ENCODE peak calls at places on chromosome 17, in eight cellular contexts. T is tibial artery, D is progenitor cell of endocrine pancreas, V is OCI-LY7, Y is heart left ventricle, R is fibroblast of mammary gland, G is mucosa of descending colon, E is fibroblast of lung. L is an unnamed sample.

GRCh38 chr17:62804025-62804424 is 4.1 kb downstream of the MARCHF10 start:
- DNase-seq in Y (no peak), E (no peak), G (no peak), V (no peak), T (no peak), R (no peak), D (no peak), L (no peak)

GRCh38 chr17:11388061-11388460 is 147.0 kb downstream of the SHISA6 start:
- DNase-seq in R (no peak), G (no peak), T (no peak), E (no peak), Y (no peak), V (no peak), D (no peak), L (no peak)

GRCh38 chr17:66715076-66715675 is 119.7 kb upstream of the CACNG5 start:
- DNase-seq in Y (no peak), T (no peak), G (no peak), R (no peak), E (no peak), V (no peak), D (no peak), L (no peak)

GRCh38 chr17:7042507-7043194 is 1.2 kb downstream of the SLC16A11 start:
- DNase-seq in D (no peak), V (no peak), E (no peak), G (peak), Y (no peak), R (no peak), T (no peak), L (peak)

GRCh38 chr17:2929881-2930533 is 133.4 kb downstream of the OR1D5 start:
- DNase-seq in G (peak), T (no peak), Y (no peak), D (peak), V (peak), E (peak), R (peak), L (peak)

GRCh38 chr17:45997624-45998023 is 1.4 kb upstream of the STH start:
- DNase-seq in E (peak), T (no peak), G (no peak), R (peak), V (no peak), D (no peak), Y (no peak), L (no peak)

GRCh38 chr17:63930951-63931575 is 1.1 kb downstream of the CD79B start:
- DNase-seq in T (peak), E (no peak), V (peak), Y (peak), G (peak), R (no peak), D (no peak), L (peak)

GRCh38 chr17:73436966-73437365 is 125.2 kb upstream of the CDC42EP4 start:
- DNase-seq in D (no peak), Y (no peak), G (no peak), V (no peak), E (peak), R (no peak), T (no peak), L (no peak)

GRCh38 chr17:49197346-49197998 is 12.9 kb downstream of the GNGT2 start:
- DNase-seq in Y (no peak), D (no peak), E (no peak), V (no peak), G (no peak), R (no peak), T (no peak), L (no peak)

GRCh38 chr17:27888945-27889344 is 4.2 kb downstream of the LYRM9 start:
- DNase-seq in D (no peak), T (no peak), Y (no peak), G (no peak), R (no peak), E (peak), V (no peak), L (no peak)

GRCh38 chr17:65301184-65301583 is 164.0 kb downstream of the RGS9 start:
- DNase-seq in T (no peak), R (no peak), Y (no peak), G (no peak), V (no peak), E (peak), D (no peak), L (no peak)

GRCh38 chr17:42027961-42028790 is 8.3 kb downstream of the NKIRAS2 start:
- DNase-seq in T (no peak), V (no peak), Y (no peak), R (no peak), G (no peak), D (no peak), E (no peak), L (no peak)

GRCh38 chr17:45732926-45733505 is 51.1 kb upstream of the CRHR1 start:
- DNase-seq in T (peak), Y (no peak), R (no peak), G (no peak), E (no peak), D (no peak), V (no peak), L (no peak)

GRCh38 chr17:71203953-71204352 is 916.9 kb upstream of the SOX9 start:
- DNase-seq in T (no peak), Y (no peak), D (no peak), G (no peak), E (no peak), V (no peak), R (peak), L (no peak)

GRCh38 chr17:71380535-71380934 is 740.3 kb upstream of the SOX9 start:
- DNase-seq in V (no peak), D (no peak), G (no peak), Y (no peak), R (no peak), T (no peak), E (no peak), L (no peak)

GRCh38 chr17:65001409-65002045 is 55.0 kb downstream of the GNA13 start:
- DNase-seq in R (no peak), D (no peak), Y (no peak), G (no peak), T (no peak), E (no peak), V (no peak), L (no peak)

GRCh38 chr17:17052462-17053221 is 10.4 kb downstream of the MPRIP start:
- DNase-seq in E (no peak), G (no peak), Y (peak), T (peak), R (no peak), V (no peak), D (no peak), L (no peak)
- TF ChIP-seq CTCF in E (no peak), G (no peak), Y (no peak), T (no peak), R (no peak), V (no peak), D (no peak), L (no peak)

GRCh38 chr17:77444653-77445029 is 303.9 kb downstream of the SEC14L1 start:
- DNase-seq in E (peak), R (peak), T (no peak), G (no peak), D (no peak), V (peak), Y (peak), L (peak)

GRCh38 chr17:77443743-77444260 is 303.0 kb downstream of the SEC14L1 start:
- DNase-seq in D (no peak), T (no peak), V (no peak), Y (no peak), R (no peak), G (no peak), E (no peak), L (no peak)

GRCh38 chr17:77445030-77445907 is 304.5 kb downstream of the SEC14L1 start:
- DNase-seq in V (peak), D (no peak), E (peak), Y (no peak), G (peak), T (peak), R (peak), L (peak)

GRCh38 chr17:77446959-77447634 is 306.3 kb downstream of the SEC14L1 start:
- DNase-seq in E (peak), R (peak), V (no peak), Y (no peak), T (no peak), D (no peak), G (no peak), L (no peak)

DNA sequence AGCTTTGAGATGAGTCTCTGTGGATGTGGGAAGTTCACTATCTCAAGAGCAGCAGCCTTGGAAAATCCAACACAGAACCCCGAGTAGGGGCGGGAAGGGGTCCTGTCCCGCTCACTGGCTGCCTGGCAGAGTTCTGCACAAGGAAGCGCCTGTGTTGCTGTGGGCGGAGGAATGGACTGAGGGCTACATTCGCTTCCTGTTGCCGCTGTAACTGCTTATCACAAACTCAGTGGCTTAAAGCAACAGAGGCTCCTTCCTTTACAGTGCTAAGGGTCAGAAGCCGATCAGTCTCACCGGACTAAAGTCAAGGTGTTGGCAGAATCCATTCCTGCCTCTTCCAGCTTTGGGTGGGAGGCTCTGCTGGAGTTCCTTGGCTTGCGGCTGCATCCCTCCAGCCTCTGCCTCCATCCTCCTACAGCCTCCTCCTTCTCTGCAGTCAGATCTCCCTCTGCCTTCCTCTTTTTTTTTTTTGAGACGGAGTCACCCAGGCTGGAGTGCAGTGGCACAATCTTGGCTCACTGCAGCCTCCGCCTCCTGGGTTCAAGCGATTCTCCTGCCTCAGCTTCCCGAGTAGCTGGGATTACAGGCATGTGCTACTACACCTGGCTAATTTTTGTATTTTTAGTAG is 305.3 kb downstream of the SEC14L1 start:
- DNase-seq in T (no peak), R (no peak), E (peak), G (peak), Y (peak), V (peak), D (no peak), L (peak)
- TF ChIP-seq CTCF in T (no peak), R (no peak), E (no peak), G (no peak), Y (no peak), V (no peak), D (no peak), L (no peak)

DNA sequence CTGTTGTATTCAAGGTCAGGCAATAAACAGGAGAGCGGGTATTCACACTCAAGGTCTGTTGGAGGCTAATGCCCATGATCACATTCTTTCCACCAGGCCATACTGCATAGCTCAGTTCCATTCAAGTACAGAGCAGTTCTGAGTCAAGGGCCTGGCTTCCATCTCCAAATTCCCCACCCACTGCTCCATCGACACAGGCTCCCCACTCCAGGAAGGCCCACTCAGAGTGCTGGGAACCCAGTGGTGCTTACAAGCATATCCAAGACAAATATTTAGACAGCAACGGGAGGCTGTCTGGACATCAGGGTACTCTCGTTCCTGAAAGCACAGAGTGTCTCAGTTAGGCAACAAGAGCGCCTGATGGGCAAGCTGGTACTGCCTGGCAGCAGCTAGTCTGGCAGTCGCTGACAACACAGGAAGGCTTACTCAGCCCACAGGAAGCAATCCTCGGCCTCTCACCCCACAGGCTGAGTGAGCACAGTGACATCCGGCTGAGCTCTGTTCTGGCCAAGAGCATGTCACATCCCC is 40.9 kb downstream of the RFFL start:
- DNase-seq in E (peak), R (peak), G (peak), V (no peak), D (no peak), Y (peak), T (peak), L (peak)
- TF ChIP-seq CTCF in E (peak), R (peak), G (no peak), V (no peak), D (no peak), Y (no peak), T (peak), L (no peak)

GRCh38 chr17:82412535-82413520 is 5.3 kb upstream of the HEXD start:
- DNase-seq in R (no peak), T (no peak), V (no peak), D (no peak), G (no peak), E (no peak), Y (peak), L (no peak)

GRCh38 chr17:82415336-82415735 is 2.8 kb upstream of the HEXD start:
- DNase-seq in T (no peak), D (no peak), G (no peak), V (no peak), E (no peak), R (no peak), Y (peak), L (no peak)

GRCh38 chr17:82416264-82416663 is 1.9 kb upstream of the HEXD start:
- DNase-seq in D (no peak), V (no peak), E (no peak), Y (peak), G (no peak), T (no peak), R (no peak), L (no peak)

GRCh38 chr17:82415786-82416185 is 2.4 kb upstream of the HEXD start:
- DNase-seq in D (no peak), R (no peak), Y (peak), T (no peak), E (no peak), G (no peak), V (no peak), L (no peak)

DNA sequence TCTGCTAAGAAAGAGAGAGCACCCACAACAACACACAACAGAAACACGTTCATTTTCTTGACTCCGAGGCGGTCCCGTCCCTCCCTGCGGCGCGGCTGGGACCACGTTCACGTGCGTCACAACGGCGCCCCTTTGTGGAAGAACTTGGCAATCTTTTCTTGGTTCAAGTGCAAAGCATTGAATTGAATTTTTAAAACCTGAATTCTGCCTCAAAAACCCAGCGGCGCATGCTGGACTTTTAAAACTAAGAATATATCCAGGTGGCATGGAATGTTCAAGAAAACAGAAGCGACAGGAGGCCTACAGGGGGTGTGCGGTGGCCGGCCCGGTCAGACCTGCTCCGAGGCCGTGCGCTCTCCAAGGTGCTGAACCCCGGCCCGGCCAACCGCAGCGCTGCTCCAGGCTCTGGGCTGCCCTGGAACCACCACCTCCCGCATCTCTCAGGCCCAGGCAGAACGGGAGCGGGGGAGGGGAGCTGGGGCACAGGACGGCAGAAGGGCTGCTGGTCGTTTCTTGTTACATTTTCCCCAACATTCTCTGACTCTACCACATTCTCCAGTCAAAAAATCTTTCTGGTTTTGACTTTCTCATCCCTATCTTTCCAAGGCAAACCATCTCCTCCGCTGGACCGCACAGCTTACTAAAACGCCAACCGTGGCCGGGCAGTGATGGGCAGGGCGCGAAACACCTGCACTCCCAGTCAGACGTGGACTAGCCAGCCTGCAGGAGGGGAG is 3.4 kb upstream of the HEXD start:
- DNase-seq in R (peak), G (no peak), T (peak), D (peak), V (peak), E (peak), Y (peak), L (peak)
- TF ChIP-seq CTCF in R (peak), G (peak), T (peak), D (peak), V (peak), E (peak), Y (peak), L (peak)

DNA sequence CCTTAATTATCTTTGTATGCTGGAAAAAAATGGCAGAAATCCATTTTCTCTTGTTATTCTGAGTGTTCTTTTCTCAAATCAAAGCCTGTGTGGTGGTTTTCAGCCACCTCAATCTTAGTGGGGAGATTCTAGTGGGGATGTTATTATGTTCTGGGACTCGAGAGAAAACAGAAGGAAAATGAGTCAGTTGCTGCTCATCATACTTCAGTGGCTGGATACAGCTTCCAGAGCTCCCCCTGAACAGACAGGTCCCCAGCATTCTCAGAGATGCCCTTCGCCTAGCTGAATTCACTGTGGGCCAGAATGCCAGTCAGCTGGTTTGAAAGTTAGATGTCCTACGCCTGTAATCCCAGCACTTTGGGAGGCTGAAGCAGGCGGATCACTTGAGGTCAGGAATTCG is 8.5 kb downstream of the ST6GALNAC1 start:
- DNase-seq in G (no peak), D (no peak), E (peak), V (no peak), Y (no peak), T (no peak), R (no peak), L (no peak)
- TF ChIP-seq CTCF in G (no peak), D (no peak), E (no peak), V (no peak), Y (no peak), T (no peak), R (no peak), L (no peak)

GRCh38 chr17:32914181-32914580 is 13.8 kb upstream of the TMEM98 start:
- DNase-seq in Y (no peak), D (no peak), V (no peak), G (no peak), T (no peak), R (no peak), E (no peak), L (peak)

GRCh38 chr17:32917081-32917480 is 10.9 kb upstream of the TMEM98 start:
- DNase-seq in V (no peak), R (peak), D (no peak), Y (no peak), T (no peak), E (no peak), G (no peak), L (no peak)

GRCh38 chr17:32915108-32915700 is 12.7 kb upstream of the TMEM98 start:
- DNase-seq in G (no peak), R (no peak), V (no peak), E (no peak), T (no peak), Y (no peak), D (no peak), L (no peak)

GRCh38 chr17:32917842-32918241 is 10.1 kb upstream of the TMEM98 start:
- DNase-seq in Y (no peak), G (no peak), T (no peak), D (no peak), V (no peak), R (no peak), E (no peak), L (no peak)

DNA sequence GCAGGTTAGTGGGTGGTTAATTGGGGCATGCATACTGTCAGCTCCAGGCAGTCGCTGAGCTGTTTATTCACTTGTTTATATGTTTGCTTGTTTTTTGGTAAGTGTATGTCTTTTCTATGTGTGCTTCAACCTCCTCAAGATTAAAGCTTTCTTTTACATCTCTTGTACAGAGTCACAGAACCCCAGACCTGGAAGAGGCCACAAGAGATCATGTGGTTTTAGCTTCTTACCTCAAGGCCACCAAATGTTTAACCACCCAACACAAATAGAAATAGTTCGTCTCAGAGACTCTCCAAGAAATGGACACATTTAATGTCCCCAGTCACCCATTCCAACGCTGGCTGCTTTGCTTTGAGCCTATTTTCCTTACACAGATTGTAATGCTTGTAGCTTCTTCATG is 11.8 kb upstream of the TMEM98 start:
- DNase-seq in G (no peak), V (no peak), D (no peak), R (no peak), Y (no peak), E (no peak), T (no peak), L (no peak)
- TF ChIP-seq CTCF in G (no peak), V (no peak), D (no peak), R (no peak), Y (no peak), E (no peak), T (no peak), L (no peak)

DNA sequence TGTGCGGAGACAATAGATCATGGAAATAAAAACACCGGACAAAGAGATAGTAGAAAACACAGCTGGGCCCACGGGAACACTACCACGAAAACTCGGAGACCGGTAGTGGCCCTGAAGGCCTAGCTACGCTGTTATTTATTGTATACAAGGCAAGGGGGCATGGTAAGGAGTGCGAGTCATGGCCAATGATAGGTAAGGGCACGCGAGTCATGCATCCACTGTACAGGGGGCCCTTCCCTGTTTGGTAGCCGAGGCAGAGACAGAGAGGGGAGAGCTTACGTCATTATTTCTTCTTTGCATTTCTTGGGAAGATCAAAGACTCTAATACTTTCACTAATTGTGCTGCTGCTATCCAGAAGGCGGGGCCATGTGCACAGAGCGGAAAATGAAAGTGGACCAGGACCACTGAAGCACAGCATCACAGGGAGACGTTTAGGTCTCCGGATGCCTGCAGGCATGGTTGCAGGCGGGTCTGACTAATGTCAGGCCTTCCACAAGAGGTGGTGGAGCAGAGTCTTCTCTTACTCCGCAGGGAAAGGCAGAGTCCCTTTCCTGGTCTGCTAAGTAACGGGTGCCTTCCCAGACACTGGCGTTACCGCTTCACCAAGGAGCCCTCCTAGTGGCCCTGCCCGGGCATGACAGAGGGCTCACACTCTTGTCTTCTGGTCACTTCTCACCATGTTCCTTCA is 74.4 kb upstream of the ARL4D start:
- DNase-seq in G (no peak), E (no peak), Y (no peak), V (peak), T (peak), R (no peak), D (no peak), L (no peak)
- TF ChIP-seq CTCF in G (no peak), E (peak), Y (peak), V (peak), T (peak), R (no peak), D (peak), L (no peak)

GRCh38 chr17:81911277-81911961 is at the start of gene PCYT2:
- DNase-seq in Y (peak), T (peak), V (peak), E (peak), G (peak), R (peak), D (peak), L (peak)
- TF ChIP-seq CTCF in Y (no peak), T (no peak), V (peak), E (no peak), G (no peak), R (no peak), D (peak), L (no peak)